ENCODE peak calls at places on chromosomes 4 and X, in five cellular contexts. I is CD8-positive, alpha-beta T cell; P is tibial nerve; N is breast epithelium; E is lung. K is an unnamed sample. For H3K4me1 and H3K36me3, the result is how much of the 10 kb centered on the place peaks cover.

GRCh38 chr4:85399270-85399669 is 75.7 kb upstream of the ARHGAP24 start:
- DNase-seq in I (no peak), E (no peak), P (no peak), N (no peak), K (no peak)

GRCh38 chrX:103423955-103424640 is 47.8 kb downstream of the BEX3 start:
- DNase-seq in P (no peak), N (no peak), E (no peak), I (no peak), K (no peak)

GRCh38 chr4:3286335-3287175 is 6.3 kb upstream of the RGS12 start:
- DNase-seq in E (no peak), N (peak), P (no peak), I (no peak), K (no peak)

GRCh38 chr4:152634110-152634760 is 45.6 kb downstream of the TMEM154 start:
- DNase-seq in E (no peak), P (no peak), I (no peak), N (no peak), K (no peak)

GRCh38 chr4:8376361-8377102 is 64.0 kb downstream of the ACOX3 start:
- DNase-seq in I (no peak), E (no peak), P (no peak), N (no peak), K (peak)

GRCh38 chr4:155973639-155974475 is 20.2 kb upstream of the CTSO start:
- DNase-seq in I (no peak), N (no peak), E (no peak), P (no peak), K (no peak)

GRCh38 chr4:43757147-43757546 is 691.5 kb downstream of the KCTD8 start:
- DNase-seq in I (no peak), P (no peak), E (no peak), N (no peak), K (no peak)

GRCh38 chrX:53184836-53185235 is 40.2 kb downstream of the KDM5C start:
- DNase-seq in I (no peak), N (no peak), P (no peak), E (no peak), K (no peak)

GRCh38 chrX:101485212-101486064 is at the start of gene ARMCX4:
- DNase-seq in P (peak), E (no peak), N (peak), I (peak), K (peak)

GRCh38 chrX:7225338-7225737 is 77.4 kb upstream of the PUDP start:
- DNase-seq in N (no peak), I (no peak), P (no peak), E (no peak), K (no peak)

GRCh38 chr4:166252487-166253402 is 379.7 kb downstream of the TLL1 start:
- DNase-seq in E (no peak), I (no peak), N (no peak), P (no peak), K (no peak)

GRCh38 chr4:172142331-172142738 is 329.1 kb downstream of the GALNTL6 start:
- DNase-seq in N (no peak), E (no peak), P (no peak), I (no peak), K (no peak)

GRCh38 chr4:156946508-156947197 is 24.9 kb downstream of the PDGFC start:
- DNase-seq in P (no peak), I (no peak), N (no peak), E (no peak), K (peak)

GRCh38 chrX:97539970-97540519 is 656.3 kb downstream of the RPA4 start:
- DNase-seq in P (no peak), E (no peak), I (no peak), N (no peak), K (no peak)

GRCh38 chr4:170423137-170423536 is 333.4 kb upstream of the AADAT start:
- DNase-seq in E (no peak), N (no peak), I (no peak), P (no peak), K (no peak)

DNA sequence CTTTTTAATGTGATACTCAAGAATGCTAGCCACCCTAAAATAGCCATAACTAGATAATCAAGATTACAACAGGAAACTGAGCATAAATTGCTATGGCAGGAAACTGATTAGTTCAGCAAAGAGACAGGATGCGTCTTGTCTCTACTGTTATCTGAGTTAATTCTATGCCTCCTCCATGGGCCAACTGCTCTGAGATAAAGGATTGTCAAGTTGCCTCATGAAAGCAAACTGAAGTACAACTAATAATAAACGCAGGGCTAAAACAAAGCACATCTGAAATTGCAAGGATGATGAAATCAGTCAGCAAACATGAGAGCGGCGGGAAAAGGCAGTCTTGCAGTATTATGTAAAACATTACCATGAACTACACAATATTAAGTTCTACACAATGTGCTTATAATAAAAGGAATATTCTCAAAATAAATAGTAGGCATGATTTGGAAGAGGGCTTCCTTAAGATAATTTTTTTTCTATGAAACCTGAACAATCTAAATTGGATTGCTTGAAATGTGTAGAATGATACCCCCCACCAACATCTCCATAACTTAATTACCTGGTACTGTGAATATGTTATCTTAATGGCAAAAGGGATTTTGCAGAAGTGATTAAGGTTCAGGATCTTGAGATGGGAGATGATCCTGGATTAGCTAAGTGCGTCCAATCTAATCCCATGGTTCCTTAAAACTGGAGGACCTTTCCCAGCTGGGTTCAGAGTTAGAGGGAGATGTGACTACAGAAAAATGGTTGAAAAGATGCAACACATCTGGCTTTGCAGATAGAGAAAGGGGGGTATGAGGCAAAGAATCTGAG is 65.9 kb downstream of the ANTXR2 start:
- DNase-seq in P (no peak), E (no peak), N (no peak), I (no peak), K (no peak)
- H3K4me1 ChIP-seq in P (under half), E (under half), N (under half), I (under half), K (under half)

GRCh38 chr4:98542011-98542410 is 116.4 kb downstream of the TSPAN5 start:
- DNase-seq in E (no peak), I (no peak), P (no peak), N (no peak), K (no peak)

GRCh38 chr4:98544141-98544817 is 114.1 kb downstream of the TSPAN5 start:
- DNase-seq in P (no peak), E (no peak), I (no peak), N (no peak), K (no peak)

GRCh38 chr4:98544818-98545399 is 113.5 kb downstream of the TSPAN5 start:
- DNase-seq in I (no peak), P (no peak), N (no peak), E (no peak), K (no peak)

DNA sequence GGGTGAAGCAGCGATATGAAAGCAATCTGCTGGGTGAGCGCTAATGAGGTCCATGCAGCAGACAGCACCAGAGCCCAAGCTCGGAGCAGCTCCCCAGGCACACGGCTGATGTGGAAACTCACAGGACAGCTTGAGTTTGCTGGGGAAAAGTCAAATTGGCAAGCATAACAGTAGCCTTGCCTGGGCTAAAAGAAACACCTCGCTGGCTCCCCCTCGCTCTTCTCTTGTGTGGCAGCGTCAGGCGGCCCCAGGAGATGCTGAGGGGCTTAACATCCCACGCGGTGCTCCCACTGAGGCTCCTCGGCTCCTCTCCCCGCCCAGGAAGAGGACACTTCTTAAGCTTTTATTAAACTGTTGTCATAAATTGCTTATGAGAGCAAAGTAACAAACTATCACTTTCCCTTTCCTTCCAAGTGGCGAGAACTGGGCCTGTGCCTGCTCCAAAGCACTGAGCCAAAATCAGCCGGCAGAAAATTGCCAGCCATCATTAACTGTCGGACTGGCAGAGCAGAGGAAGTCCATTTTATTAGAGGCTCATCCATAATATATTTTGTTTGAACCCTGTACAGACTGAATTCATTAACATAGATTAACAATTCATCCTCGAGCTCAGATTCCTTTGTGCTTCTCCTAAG is 111.4 kb downstream of the TSPAN5 start:
- DNase-seq in E (no peak), N (no peak), I (no peak), P (no peak), K (no peak)
- H3K27ac ChIP-seq in E (peak), N (peak), I (no peak), P (peak), K (no peak)

DNA sequence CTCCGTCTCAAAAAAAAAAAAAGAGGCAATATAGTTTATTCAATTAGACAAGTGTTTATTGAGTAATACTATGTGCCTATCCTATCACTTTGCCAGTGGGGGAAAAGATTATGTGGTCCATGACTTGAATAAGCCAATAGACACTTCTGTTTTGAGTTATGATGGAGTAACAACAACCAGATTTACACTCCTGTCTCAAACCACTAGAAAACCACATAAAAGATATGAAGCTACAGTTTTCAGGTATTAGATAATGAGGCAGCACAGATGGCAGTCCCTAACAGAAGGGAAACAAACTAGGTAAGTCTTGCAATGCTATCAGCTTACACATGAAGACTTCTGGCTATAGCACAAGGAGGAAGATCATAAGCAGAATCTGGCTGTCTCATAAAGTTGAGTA is 22.5 kb downstream of the NFXL1 start:
- DNase-seq in N (no peak), P (no peak), E (no peak), I (no peak), K (no peak)
- H3K36me3 ChIP-seq in N (under half), P (under half), E (under half), I (under half), K (half or more)

GRCh38 chr4:1830234-1830633 is 25.7 kb downstream of the LETM1 start:
- DNase-seq in E (no peak), I (no peak), N (no peak), P (no peak), K (no peak)
- H3K4me1 ChIP-seq in E (under half), I (under half), N (under half), P (under half), K (under half)

GRCh38 chrX:72254835-72255234 is 16.0 kb upstream of the ERCC6L start:
- DNase-seq in N (no peak), E (no peak), I (no peak), P (no peak), K (no peak)
- H3K27ac ChIP-seq in N (no peak), E (no peak), I (no peak), P (no peak), K (no peak)

K was measured in gastrocnemius medialis.